ENCODE peak calls at places on chromosomes 3 and 15, in ten cellular contexts. X is NCI-H2029; V is occipital lobe; Y is T-helper 2 cell treated with Interferon-gamma antibody and Interleukin-4, amounts not matched to agents 5 μg/mL and 100 μg/mL, for 36 hours; O is NCI-H460; M is NCI-H345; B is EL; P is amniotic stem cell; S is CD8-positive, alpha-beta memory T cell; G is SW480. E is an unnamed sample.

GRCh38 chr15:71054286-71054952 is 60.9 kb upstream of the THSD4 start:
- DNase-seq in X (no peak), V (no peak), Y (no peak), O (no peak), M (no peak), B (no peak), P (no peak), S (no peak), G (no peak), E (no peak)

GRCh38 chr15:37037256-37037655 is 63.1 kb downstream of the MEIS2 start:
- DNase-seq in X (no peak), V (no peak), Y (no peak), O (no peak), M (no peak), B (no peak), P (no peak), S (no peak), G (no peak), E (no peak)

GRCh38 chr15:59300618-59301139 is 72.0 kb downstream of the MYO1E start:
- DNase-seq in X (peak), V (no peak), Y (no peak), O (peak), M (no peak), B (no peak), P (no peak), S (no peak), G (no peak), E (no peak)

GRCh38 chr15:77059761-77060345 is 11.1 kb downstream of the TSPAN3 start:
- DNase-seq in X (no peak), V (no peak), Y (no peak), O (no peak), M (no peak), B (no peak), P (no peak), S (no peak), G (no peak), E (no peak)

GRCh38 chr3:160956785-160957184 is 148.4 kb downstream of the B3GALNT1 start:
- DNase-seq in X (no peak), V (no peak), Y (no peak), O (no peak), M (no peak), B (peak), P (no peak), S (no peak), G (peak), E (no peak)

GRCh38 chr3:149639093-149639486 is 18.7 kb downstream of the WWTR1 start:
- DNase-seq in X (no peak), V (no peak), Y (no peak), O (no peak), M (no peak), B (no peak), P (no peak), S (no peak), G (no peak), E (no peak)

GRCh38 chr3:100777271-100777670 is 68.0 kb downstream of the TFG start:
- DNase-seq in X (no peak), V (no peak), Y (no peak), O (no peak), M (no peak), B (peak), P (no peak), S (no peak), G (no peak), E (no peak)

GRCh38 chr3:126508539-126508938 is 9.0 kb downstream of the UROC1 start:
- DNase-seq in X (no peak), V (no peak), Y (no peak), O (no peak), M (no peak), B (peak), P (no peak), S (no peak), G (peak), E (peak)

GRCh38 chr3:126287536-126288181 is 69.5 kb downstream of the KLF15 start:
- DNase-seq in X (peak), V (peak), Y (no peak), O (no peak), M (no peak), B (peak), P (peak), S (no peak), G (peak), E (peak)

GRCh38 chr3:133591271-133591742 is 17.8 kb downstream of the CDV3 start:
- DNase-seq in X (no peak), V (no peak), Y (no peak), O (no peak), M (no peak), B (peak), P (no peak), S (no peak), G (peak), E (no peak)

GRCh38 chr15:67820992-67821783 is 4.1 kb upstream of the SKOR1 start:
- DNase-seq in X (no peak), V (no peak), Y (no peak), O (peak), M (no peak), B (peak), P (no peak), S (no peak), G (no peak), E (no peak)

GRCh38 chr3:15768421-15769255 is 29.1 kb downstream of the ANKRD28 start:
- DNase-seq in X (peak), V (no peak), Y (no peak), O (peak), M (no peak), B (peak), P (peak), S (no peak), G (peak), E (peak)

GRCh38 chr3:10614160-10614559 is 108.8 kb upstream of the ATP2B2 start:
- DNase-seq in X (peak), V (no peak), Y (no peak), O (no peak), M (peak), B (no peak), P (no peak), S (no peak), G (no peak), E (no peak)

GRCh38 chr3:42979044-42979962 is at the start of gene GASK1A:
- DNase-seq in X (peak), V (peak), Y (no peak), O (no peak), M (peak), B (peak), P (no peak), S (no peak), G (peak), E (peak)

GRCh38 chr3:22734756-22735155 is 468.4 kb upstream of the UBE2E2 start:
- DNase-seq in X (no peak), V (no peak), Y (no peak), O (no peak), M (no peak), B (no peak), P (no peak), S (no peak), G (no peak), E (no peak)

GRCh38 chr15:67838789-67839332 is 984 bp downstream of the RNU6-1 start:
- DNase-seq in X (no peak), V (peak), Y (no peak), O (no peak), M (peak), B (no peak), P (no peak), S (no peak), G (peak), E (peak)

GRCh38 chr15:39269352-39269751 is 311.5 kb upstream of the THBS1 start:
- DNase-seq in X (no peak), V (no peak), Y (no peak), O (no peak), M (peak), B (peak), P (no peak), S (no peak), G (no peak), E (no peak)

GRCh38 chr3:62096521-62096920 is 276.8 kb downstream of the FEZF2 start:
- DNase-seq in X (no peak), V (no peak), Y (no peak), O (no peak), M (no peak), B (no peak), P (no peak), S (no peak), G (no peak), E (no peak)

GRCh38 chr3:50303038-50303815 is at the start of gene HYAL1:
- DNase-seq in X (no peak), V (no peak), Y (no peak), O (no peak), M (no peak), B (no peak), P (no peak), S (no peak), G (peak), E (peak)

GRCh38 chr3:58206406-58207011 is 4.3 kb downstream of the DNASE1L3 start:
- DNase-seq in X (no peak), V (peak), Y (peak), O (no peak), M (no peak), B (peak), P (no peak), S (no peak), G (no peak), E (no peak)

GRCh38 chr15:80076321-80077318 is 17.1 kb downstream of the ZFAND6 start:
- DNase-seq in X (no peak), V (no peak), Y (no peak), O (no peak), M (no peak), B (peak), P (no peak), S (no peak), G (no peak), E (no peak)

GRCh38 chr3:31979006-31979697 is 1.9 kb downstream of the OSBPL10 start:
- DNase-seq in X (no peak), V (no peak), Y (peak), O (no peak), M (no peak), B (no peak), P (no peak), S (no peak), G (no peak), E (no peak)

GRCh38 chr15:60352525-60352924 is 45.3 kb downstream of the ANXA2 start:
- DNase-seq in X (no peak), V (no peak), Y (no peak), O (no peak), M (no peak), B (no peak), P (no peak), S (no peak), G (no peak), E (no peak)

GRCh38 chr15:38069001-38069400 is 134.6 kb downstream of the TMCO5A start:
- DNase-seq in X (no peak), V (peak), Y (peak), O (peak), M (no peak), B (peak), P (peak), S (no peak), G (peak), E (peak)

GRCh38 chr15:63244399-63244798 is 33.0 kb upstream of the APH1B start:
- DNase-seq in X (no peak), V (no peak), Y (no peak), O (no peak), M (no peak), B (peak), P (no peak), S (no peak), G (no peak), E (no peak)

GRCh38 chr15:40928975-40929729 is at the start of gene DLL4:
- DNase-seq in X (peak), V (no peak), Y (peak), O (peak), M (peak), B (peak), P (no peak), S (peak), G (peak), E (peak)

GRCh38 chr3:132006605-132007204 is 28.1 kb downstream of the CPNE4 start:
- DNase-seq in X (no peak), V (no peak), Y (no peak), O (peak), M (peak), B (peak), P (peak), S (no peak), G (peak), E (peak)

GRCh38 chr3:53269888-53270880 is 14.4 kb upstream of the TKT start:
- DNase-seq in X (peak), V (peak), Y (peak), O (peak), M (peak), B (peak), P (peak), S (no peak), G (peak), E (peak)

GRCh38 chr3:190533511-190534282 is 19.8 kb downstream of the IL1RAP start:
- DNase-seq in X (no peak), V (peak), Y (no peak), O (peak), M (no peak), B (peak), P (no peak), S (no peak), G (peak), E (peak)

GRCh38 chr3:190514163-190515153 is 573 bp downstream of the IL1RAP start:
- DNase-seq in X (no peak), V (peak), Y (peak), O (no peak), M (no peak), B (peak), P (no peak), S (peak), G (peak), E (peak)

E was measured in aorta.